ENCODE peak calls at places on chromosomes 16 and 17, in four cellular contexts. One of them, this sample, is unnamed.

GRCh38 chr17:63040816-63041215 is 74.8 kb downstream of the TANC2 start:
- DNase-seq in K562: no peak
- DNase-seq in A549: no peak
- DNase-seq in tibial nerve: no peak
- DNase-seq in this sample: no peak

GRCh38 chr17:74968361-74968780 is 4.2 kb downstream of the HID1 start:
- DNase-seq in tibial nerve: no peak
- DNase-seq in K562: no peak
- DNase-seq in A549: no peak
- DNase-seq in this sample: peak; percentile 66

GRCh38 chr16:14378684-14379467 is 251.2 kb downstream of the PARN start:
- DNase-seq in K562: peak; percentile 47
- DNase-seq in tibial nerve: no peak
- DNase-seq in A549: peak; percentile 38
- DNase-seq in this sample: no peak

GRCh38 chr17:40516581-40517285 is 15.3 kb upstream of the TNS4 start:
- DNase-seq in K562: peak; percentile 75
- DNase-seq in A549: peak; percentile 85
- DNase-seq in tibial nerve: no peak
- DNase-seq in this sample: peak; percentile 46

GRCh38 chr17:1898332-1898731 is 68.5 kb downstream of the RPA1 start:
- DNase-seq in K562: no peak
- DNase-seq in A549: no peak
- DNase-seq in tibial nerve: no peak
- DNase-seq in this sample: no peak

GRCh38 chr17:60231234-60231633 is 81.5 kb downstream of the CA4 start:
- DNase-seq in K562: peak; percentile 11
- DNase-seq in tibial nerve: no peak
- DNase-seq in A549: peak; percentile 44
- DNase-seq in this sample: no peak

GRCh38 chr16:73949574-73950348 is 346.9 kb upstream of the PSMD7 start:
- DNase-seq in tibial nerve: no peak
- DNase-seq in K562: no peak
- DNase-seq in A549: peak; percentile 28
- DNase-seq in this sample: no peak

GRCh38 chr17:6457688-6458190 is 13.5 kb downstream of the PIMREG start:
- DNase-seq in A549: no peak
- DNase-seq in K562: no peak
- DNase-seq in tibial nerve: no peak
- DNase-seq in this sample: peak; percentile 71

GRCh38 chr17:1907818-1908698 is 78.3 kb downstream of the RPA1 start:
- DNase-seq in A549: no peak
- DNase-seq in tibial nerve: no peak
- DNase-seq in K562: no peak
- DNase-seq in this sample: no peak

GRCh38 chr17:62572488-62573469 is 54.7 kb upstream of the MRC2 start:
- DNase-seq in K562: no peak
- DNase-seq in A549: no peak
- DNase-seq in tibial nerve: no peak
- DNase-seq in this sample: no peak

GRCh38 chr17:2174471-2175293 is 119.8 kb downstream of the HIC1 start:
- DNase-seq in tibial nerve: peak; percentile 37
- DNase-seq in K562: no peak
- DNase-seq in A549: peak; percentile 62
- DNase-seq in this sample: peak; percentile 25

GRCh38 chr17:28741358-28742349 is 2.2 kb upstream of the TRAF4 start:
- DNase-seq in tibial nerve: no peak
- DNase-seq in K562: peak; percentile 60
- DNase-seq in A549: no peak
- DNase-seq in this sample: peak; percentile 42

GRCh38 chr16:4538067-4538385 is 547 bp downstream of the CDIP1 start:
- DNase-seq in K562: no peak
- DNase-seq in tibial nerve: no peak
- DNase-seq in A549: no peak
- DNase-seq in this sample: no peak

GRCh38 chr17:73389411-73389810 is 77.6 kb upstream of the CDC42EP4 start:
- DNase-seq in A549: no peak
- DNase-seq in tibial nerve: no peak
- DNase-seq in K562: no peak
- DNase-seq in this sample: no peak

GRCh38 chr16:22673463-22673862 is 140.5 kb upstream of the HS3ST2 start:
- DNase-seq in tibial nerve: no peak
- DNase-seq in A549: no peak
- DNase-seq in K562: no peak
- DNase-seq in this sample: no peak

GRCh38 chr17:28268610-28269313 is 50.2 kb upstream of the TMEM97 start:
- DNase-seq in K562: no peak
- DNase-seq in A549: no peak
- DNase-seq in tibial nerve: no peak
- DNase-seq in this sample: no peak

GRCh38 chr16:48617711-48618148 is 7.8 kb upstream of the N4BP1 start:
- DNase-seq in A549: no peak
- DNase-seq in K562: no peak
- DNase-seq in tibial nerve: no peak
- DNase-seq in this sample: no peak
- TF ChIP-seq EP300 in A549: no peak
- TF ChIP-seq EP300 in K562: no peak
- TF ChIP-seq EP300 in tibial nerve: no peak
- TF ChIP-seq EP300 in this sample: no peak

DNA sequence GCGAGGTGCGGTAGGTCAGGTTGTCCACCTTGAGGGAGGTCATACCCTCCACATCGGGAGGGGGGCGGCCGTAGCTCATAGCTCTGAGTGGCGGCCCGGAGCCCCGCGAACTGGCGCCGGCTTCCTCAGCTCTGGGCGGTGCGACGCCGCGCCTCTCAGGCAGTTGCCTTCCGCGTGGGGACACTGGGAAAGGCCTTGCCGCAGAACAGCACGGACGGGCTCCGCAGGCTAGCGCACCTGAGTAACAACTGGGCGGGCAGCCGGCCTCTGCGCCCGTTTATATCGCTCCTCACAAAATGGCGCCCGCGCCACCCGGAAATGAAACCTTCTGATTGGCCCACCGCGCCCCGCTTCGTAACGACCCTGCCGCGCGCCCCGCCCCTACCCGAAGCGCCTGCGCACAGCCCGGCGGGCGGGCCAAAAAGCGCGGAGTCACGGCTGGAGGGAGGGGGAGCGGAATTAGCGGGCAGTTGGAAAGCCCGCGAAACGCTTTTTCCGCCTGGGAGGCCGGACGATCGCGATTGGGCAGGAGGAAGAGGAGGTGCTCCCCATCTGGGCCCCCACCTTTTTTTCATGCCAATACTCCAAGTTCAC is at the start of gene SRSF2:
- DNase-seq in A549: peak; percentile 99
- DNase-seq in K562: peak; percentile 99
- DNase-seq in tibial nerve: peak; percentile 98
- DNase-seq in this sample: peak; percentile 98
- TF ChIP-seq EP300 in A549: no peak
- TF ChIP-seq EP300 in K562: peak; percentile 79
- TF ChIP-seq EP300 in tibial nerve: peak; percentile 100
- TF ChIP-seq EP300 in this sample: no peak

GRCh38 chr16:88619859-88620655 is 18.3 kb upstream of the IL17C start:
- DNase-seq in K562: no peak
- DNase-seq in A549: no peak
- DNase-seq in tibial nerve: no peak
- DNase-seq in this sample: peak; percentile 47
- TF ChIP-seq EP300 in K562: no peak
- TF ChIP-seq EP300 in A549: no peak
- TF ChIP-seq EP300 in tibial nerve: no peak
- TF ChIP-seq EP300 in this sample: peak; percentile 18

DNA sequence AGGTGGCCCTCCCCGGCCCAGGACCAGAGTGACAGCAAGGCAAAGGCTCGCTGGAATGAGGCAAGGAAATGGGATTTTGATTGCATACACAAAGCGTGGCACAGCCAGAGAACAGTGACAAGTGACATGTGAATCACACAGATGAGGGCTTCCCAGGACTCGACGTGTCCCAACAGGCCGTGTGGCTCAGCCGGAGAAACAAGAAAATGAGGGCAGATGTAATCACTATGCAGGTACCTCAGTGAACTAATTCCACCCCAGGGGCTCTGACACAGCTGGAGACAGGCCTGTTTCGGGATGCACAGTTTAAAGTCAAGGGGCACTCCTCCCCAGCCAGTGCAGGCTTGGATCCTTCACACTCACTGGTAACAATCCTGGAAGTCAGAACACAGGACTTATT is 125.4 kb downstream of the GAS7 start:
- DNase-seq in A549: no peak
- DNase-seq in tibial nerve: no peak
- DNase-seq in K562: no peak
- DNase-seq in this sample: no peak
- TF ChIP-seq EP300 in A549: no peak
- TF ChIP-seq EP300 in tibial nerve: no peak
- TF ChIP-seq EP300 in K562: no peak
- TF ChIP-seq EP300 in this sample: no peak

GRCh38 chr16:11354407-11354732 is 9.1 kb downstream of the RMI2 start:
- DNase-seq in A549: no peak
- DNase-seq in K562: no peak
- DNase-seq in tibial nerve: no peak
- DNase-seq in this sample: no peak

GRCh38 chr16:11355862-11356261 is 10.6 kb downstream of the RMI2 start:
- DNase-seq in A549: no peak
- DNase-seq in K562: no peak
- DNase-seq in tibial nerve: no peak
- DNase-seq in this sample: no peak

GRCh38 chr16:11356573-11357331 is 11.5 kb downstream of the RMI2 start:
- DNase-seq in K562: peak; percentile 79
- DNase-seq in tibial nerve: peak; percentile 22
- DNase-seq in A549: peak; percentile 58
- DNase-seq in this sample: peak; percentile 81

GRCh38 chr16:11353158-11353557 is 7.9 kb downstream of the RMI2 start:
- DNase-seq in tibial nerve: no peak
- DNase-seq in A549: no peak
- DNase-seq in K562: no peak
- DNase-seq in this sample: no peak

DNA sequence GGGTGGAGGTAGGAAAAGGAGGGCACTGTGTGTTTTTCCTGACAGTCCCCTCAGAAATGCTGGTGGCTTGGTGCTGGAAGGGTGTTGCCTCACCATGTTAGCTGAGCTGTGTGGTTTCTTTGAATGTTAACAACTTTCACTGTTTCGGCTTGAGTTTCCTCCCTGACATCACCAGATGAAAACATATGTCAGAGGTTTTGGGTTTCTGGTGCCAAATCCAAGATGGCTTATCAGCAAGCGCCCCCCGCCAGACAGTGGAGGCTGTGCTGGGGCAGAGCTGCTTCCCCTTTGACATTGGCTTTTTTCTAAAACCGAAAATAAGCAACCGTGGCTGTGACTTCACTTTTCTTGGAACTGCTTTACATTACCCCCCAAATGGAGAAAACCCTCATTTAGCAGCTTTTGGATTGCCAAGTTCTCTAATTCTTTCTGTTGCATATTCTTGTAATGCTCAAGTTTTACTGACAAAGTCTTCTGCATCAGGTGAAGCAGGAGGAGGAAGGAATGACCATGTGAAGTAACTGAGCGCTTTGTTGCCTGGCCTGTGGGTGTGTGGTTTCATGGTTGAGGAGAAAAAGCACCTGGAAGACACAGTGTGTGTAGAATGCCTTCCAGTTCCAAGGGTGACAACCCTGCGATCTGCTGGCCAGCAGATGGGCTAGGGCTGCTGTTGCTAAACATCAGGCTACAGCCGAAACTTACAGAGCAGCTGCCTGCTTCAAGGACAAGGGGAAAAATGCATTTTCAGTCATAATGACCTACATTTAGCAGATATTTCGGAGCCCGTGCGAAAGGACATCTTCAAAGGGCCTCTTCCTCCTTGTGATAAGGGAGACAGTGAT is 9.7 kb downstream of the RMI2 start:
- DNase-seq in A549: no peak
- DNase-seq in K562: no peak
- DNase-seq in tibial nerve: no peak
- DNase-seq in this sample: peak; percentile 28
- TF ChIP-seq EP300 in A549: no peak
- TF ChIP-seq EP300 in K562: no peak
- TF ChIP-seq EP300 in tibial nerve: no peak
- TF ChIP-seq EP300 in this sample: no peak

DNA sequence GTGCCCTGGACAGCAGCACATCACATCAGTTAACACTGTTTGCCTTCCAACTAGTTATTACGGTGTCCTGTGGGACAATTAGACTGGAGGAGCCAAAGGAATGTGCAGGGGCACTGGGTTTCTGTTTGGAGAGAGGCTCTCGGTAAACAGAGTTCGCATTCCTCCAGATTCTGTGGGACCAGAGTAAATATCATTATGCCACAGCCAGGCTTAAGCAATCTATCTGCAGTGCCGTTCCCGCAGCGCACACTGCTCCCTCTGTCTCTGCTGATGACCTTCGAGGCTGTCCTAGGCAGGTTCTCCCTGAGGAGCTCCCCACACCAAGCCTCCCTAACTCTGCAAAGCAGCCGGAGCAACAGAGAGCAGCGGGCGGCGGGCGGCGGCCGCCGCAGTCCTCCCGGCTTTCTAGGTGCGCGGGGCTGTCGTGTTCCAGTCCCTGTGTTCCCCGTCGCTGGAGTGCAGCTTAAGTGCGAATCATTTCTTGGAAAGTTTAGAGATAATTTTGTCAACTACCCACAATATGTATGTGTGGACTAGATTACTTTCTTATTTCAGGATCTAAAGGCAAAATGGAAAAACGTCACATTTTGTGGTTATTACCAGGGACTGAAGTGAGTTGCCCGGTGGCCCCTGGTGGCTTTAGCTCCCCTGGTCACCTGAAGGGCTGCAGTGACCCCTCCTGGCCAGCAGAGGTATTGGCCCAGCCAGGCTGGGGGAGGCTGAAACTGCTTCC is 43.3 kb downstream of the PGS1 start:
- DNase-seq in K562: peak; percentile 92
- DNase-seq in tibial nerve: peak; percentile 50
- DNase-seq in A549: peak; percentile 91
- DNase-seq in this sample: peak; percentile 84
- TF ChIP-seq EP300 in K562: peak; percentile 21
- TF ChIP-seq EP300 in tibial nerve: no peak
- TF ChIP-seq EP300 in A549: peak; percentile 63
- TF ChIP-seq EP300 in this sample: no peak

GRCh38 chr16:86363057-86363490 is 147.3 kb upstream of the FOXF1 start:
- DNase-seq in tibial nerve: no peak
- DNase-seq in K562: no peak
- DNase-seq in A549: no peak
- DNase-seq in this sample: peak; percentile 23
- TF ChIP-seq EP300 in tibial nerve: no peak
- TF ChIP-seq EP300 in K562: no peak
- TF ChIP-seq EP300 in A549: no peak
- TF ChIP-seq EP300 in this sample: peak; percentile 93

This sample was measured in transverse colon.